ENCODE peak calls at places on chromosomes 7 and 10, in five cellular contexts. M is neuronal stem cell, Y is Karpas-422, X is IMR-90, F is PC-3. L is an unnamed sample. For H3K9me3, the result is how much of the 10 kb centered on the place peaks cover.

GRCh38 chr10:84607523-84607922 is 279.1 kb downstream of the CCSER2 start:
- DNase-seq in X (no peak), Y (no peak), F (no peak), M (no peak), L (no peak)

GRCh38 chr10:1374501-1374900 is 318.3 kb downstream of the WDR37 start:
- DNase-seq in M (no peak), F (no peak), X (no peak), Y (no peak), L (no peak)

GRCh38 chr10:81876253-81876731 is 1.3 kb downstream of the NRG3 start:
- DNase-seq in X (no peak), F (no peak), Y (no peak), M (peak), L (no peak)

GRCh38 chr7:836429-836828 is 4.2 kb downstream of the SUN1 start:
- DNase-seq in F (no peak), Y (no peak), M (no peak), X (peak), L (peak)

GRCh38 chr10:96287392-96288105 is 16.2 kb upstream of the BLNK start:
- DNase-seq in F (no peak), Y (peak), X (no peak), M (no peak), L (no peak)

GRCh38 chr7:25967278-25968204 is 184.5 kb upstream of the NFE2L3 start:
- DNase-seq in X (no peak), F (no peak), Y (peak), M (no peak), L (no peak)

GRCh38 chr10:105921348-105921747 is 1243.2 kb downstream of the SORCS1 start:
- DNase-seq in X (no peak), F (no peak), Y (no peak), M (no peak), L (no peak)

GRCh38 chr7:32102432-32102851 is 32.2 kb upstream of the PDE1C start:
- DNase-seq in F (peak), X (no peak), M (no peak), Y (no peak), L (no peak)

GRCh38 chr10:103120546-103120945 is 72.5 kb downstream of the NT5C2 start:
- DNase-seq in Y (no peak), M (no peak), F (no peak), X (no peak), L (no peak)

GRCh38 chr10:105585753-105586152 is 944.7 kb downstream of the SORCS3 start:
- DNase-seq in M (no peak), Y (no peak), X (peak), F (peak), L (no peak)

GRCh38 chr10:106682175-106682574 is 482.3 kb downstream of the SORCS1 start:
- DNase-seq in Y (no peak), F (peak), X (peak), M (no peak), L (peak)

GRCh38 chr10:93438796-93439253 is 43.3 kb downstream of the MYOF start:
- DNase-seq in M (no peak), Y (no peak), X (no peak), F (no peak), L (no peak)

GRCh38 chr7:135147899-135148721 is at the start of gene TMEM140:
- DNase-seq in Y (peak), X (peak), M (no peak), F (peak), L (peak)
- H3K9ac ChIP-seq in Y (peak), X (peak), M (no peak), F (peak), L (peak)

GRCh38 chr7:57210212-57210611 is 78.0 kb upstream of the ZNF479 start:
- DNase-seq in Y (no peak), F (no peak), M (no peak), X (no peak), L (no peak)
- H3K9me3 ChIP-seq in Y (under half), F (under half), M (under half), X (under half), L (under half)

GRCh38 chr7:4267326-4268039 is 414.6 kb upstream of the FOXK1 start:
- DNase-seq in Y (no peak), F (no peak), M (no peak), X (no peak), L (no peak)

GRCh38 chr7:4266270-4267040 is 415.6 kb upstream of the FOXK1 start:
- DNase-seq in X (no peak), Y (no peak), M (no peak), F (no peak), L (no peak)

GRCh38 chr7:4269746-4270145 is 412.3 kb upstream of the FOXK1 start:
- DNase-seq in Y (no peak), M (no peak), X (no peak), F (no peak), L (no peak)

GRCh38 chr7:4269086-4269485 is 413.0 kb upstream of the FOXK1 start:
- DNase-seq in M (no peak), X (no peak), Y (no peak), F (no peak), L (no peak)

GRCh38 chr7:4268040-4268965 is 413.8 kb upstream of the FOXK1 start:
- DNase-seq in F (peak), M (no peak), Y (no peak), X (no peak), L (no peak)
- H3K9ac ChIP-seq in F (no peak), M (no peak), Y (no peak), X (no peak), L (no peak)

DNA sequence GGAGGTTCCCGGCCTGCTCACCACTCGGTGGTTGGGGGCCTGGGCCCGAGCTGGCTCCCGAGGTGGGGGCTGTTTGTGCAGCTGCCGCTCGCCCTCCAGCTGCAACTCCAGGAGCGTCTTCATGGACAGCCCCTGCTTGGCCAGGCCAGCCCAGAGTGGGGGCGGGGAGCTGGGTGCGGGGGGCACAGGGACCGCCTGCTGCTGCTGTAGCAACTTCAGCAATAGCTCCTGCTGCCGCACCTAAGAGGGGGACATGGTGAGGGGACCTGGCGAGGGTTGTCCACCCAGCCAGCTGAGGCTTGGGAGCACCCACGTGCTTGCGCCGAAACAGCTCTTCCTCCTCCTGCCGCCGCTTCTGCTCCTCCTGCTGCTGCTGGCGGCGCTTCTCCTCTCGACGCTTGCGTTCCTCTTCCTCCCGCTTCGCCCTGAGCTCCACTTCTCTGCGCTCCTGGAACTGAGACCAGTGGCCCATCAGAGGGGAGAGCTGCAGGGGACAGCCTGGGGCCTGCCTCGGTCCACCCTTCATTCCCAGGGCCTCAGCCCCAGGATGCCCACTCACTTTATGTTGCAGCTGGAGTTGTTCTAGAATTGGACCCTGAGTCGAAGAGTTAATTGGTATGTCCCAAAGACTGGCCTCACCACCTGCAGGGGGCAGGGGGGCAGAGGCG is 9.6 kb downstream of the GNB2 start:
- DNase-seq in M (no peak), Y (no peak), X (no peak), F (no peak), L (no peak)
- H3K9me3 ChIP-seq in M (under half), Y (under half), X (under half), F (under half), L (under half)

GRCh38 chr7:131557521-131558385 is 1.3 kb upstream of the PODXL start:
- DNase-seq in M (peak), X (no peak), F (peak), Y (no peak), L (peak)
- H3K9ac ChIP-seq in M (no peak), X (no peak), F (peak), Y (no peak), L (peak)

DNA sequence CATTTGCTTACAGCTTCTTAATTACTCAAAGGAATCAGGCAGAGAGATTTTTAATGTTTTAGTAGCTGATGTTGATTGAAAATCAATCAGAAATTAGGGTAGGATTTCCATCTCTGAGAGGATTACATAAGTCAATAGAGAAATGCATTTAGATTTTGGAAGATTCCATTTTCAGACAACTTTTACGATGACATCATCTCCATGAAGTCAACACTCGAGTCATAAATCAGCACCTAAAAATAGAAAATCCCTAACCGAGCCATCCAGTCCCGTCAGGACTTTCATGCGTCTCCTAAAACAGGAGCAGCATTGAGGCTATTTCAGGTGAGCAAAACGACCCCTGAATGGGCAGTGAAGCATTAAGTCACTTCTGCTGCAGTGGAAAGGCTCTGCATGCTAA is 279.7 kb upstream of the RNF32 start:
- DNase-seq in X (no peak), F (no peak), M (no peak), Y (no peak), L (no peak)
- H3K9me3 ChIP-seq in X (under half), F (under half), M (under half), Y (under half), L (under half)

L was measured in adipocyte.